ENCODE peak calls at places on chromosomes 11 and 22, in six cellular contexts. One of them, this sample, is unnamed.

GRCh38 chr22:36171941-36172340 is 11.4 kb upstream of the APOL3 start:
- DNase-seq in CD8-positive, alpha-beta memory T cell: no peak
- DNase-seq in neural progenitor cell: no peak
- DNase-seq in left ventricle myocardium inferior: no peak
- DNase-seq in astrocyte of the spinal cord: no peak
- DNase-seq in IMR-90: no peak
- DNase-seq in this sample: no peak

GRCh38 chr11:132402056-132402684 is 1031.8 kb downstream of the NTM start:
- DNase-seq in astrocyte of the spinal cord: peak
- DNase-seq in IMR-90: peak
- DNase-seq in left ventricle myocardium inferior: peak
- DNase-seq in CD8-positive, alpha-beta memory T cell: no peak
- DNase-seq in neural progenitor cell: peak
- DNase-seq in this sample: peak

GRCh38 chr11:121615506-121615905 is 162.7 kb upstream of the SORL1-AS1 start:
- DNase-seq in left ventricle myocardium inferior: no peak
- DNase-seq in CD8-positive, alpha-beta memory T cell: no peak
- DNase-seq in neural progenitor cell: no peak
- DNase-seq in astrocyte of the spinal cord: peak
- DNase-seq in IMR-90: peak
- DNase-seq in this sample: peak

GRCh38 chr11:75898871-75899270 is 83.9 kb downstream of the UVRAG start:
- DNase-seq in astrocyte of the spinal cord: no peak
- DNase-seq in left ventricle myocardium inferior: no peak
- DNase-seq in neural progenitor cell: no peak
- DNase-seq in CD8-positive, alpha-beta memory T cell: no peak
- DNase-seq in IMR-90: no peak
- DNase-seq in this sample: no peak

GRCh38 chr11:122882809-122883681 is 486 bp downstream of the JHY start:
- DNase-seq in CD8-positive, alpha-beta memory T cell: peak
- DNase-seq in astrocyte of the spinal cord: no peak
- DNase-seq in IMR-90: peak
- DNase-seq in neural progenitor cell: peak
- DNase-seq in left ventricle myocardium inferior: peak
- DNase-seq in this sample: peak

GRCh38 chr11:125183641-125184040 is 19.1 kb downstream of the PKNOX2 start:
- DNase-seq in CD8-positive, alpha-beta memory T cell: no peak
- DNase-seq in IMR-90: no peak
- DNase-seq in neural progenitor cell: no peak
- DNase-seq in left ventricle myocardium inferior: no peak
- DNase-seq in astrocyte of the spinal cord: no peak
- DNase-seq in this sample: no peak

GRCh38 chr11:73453562-73453961 is 77.4 kb downstream of the RELT start:
- DNase-seq in neural progenitor cell: no peak
- DNase-seq in astrocyte of the spinal cord: no peak
- DNase-seq in CD8-positive, alpha-beta memory T cell: no peak
- DNase-seq in left ventricle myocardium inferior: no peak
- DNase-seq in IMR-90: peak
- DNase-seq in this sample: peak

GRCh38 chr11:19410032-19410431 is 169.3 kb upstream of the E2F8 start:
- DNase-seq in left ventricle myocardium inferior: no peak
- DNase-seq in astrocyte of the spinal cord: no peak
- DNase-seq in CD8-positive, alpha-beta memory T cell: no peak
- DNase-seq in neural progenitor cell: no peak
- DNase-seq in IMR-90: no peak
- DNase-seq in this sample: no peak

GRCh38 chr11:57379732-57380131 is 1.2 kb downstream of the PRG3 start:
- DNase-seq in neural progenitor cell: peak
- DNase-seq in left ventricle myocardium inferior: no peak
- DNase-seq in astrocyte of the spinal cord: peak
- DNase-seq in IMR-90: peak
- DNase-seq in CD8-positive, alpha-beta memory T cell: no peak
- DNase-seq in this sample: peak

GRCh38 chr11:128535468-128536457 is 51.6 kb downstream of the ETS1 start:
- DNase-seq in neural progenitor cell: no peak
- DNase-seq in astrocyte of the spinal cord: no peak
- DNase-seq in IMR-90: no peak
- DNase-seq in left ventricle myocardium inferior: no peak
- DNase-seq in CD8-positive, alpha-beta memory T cell: no peak
- DNase-seq in this sample: no peak

GRCh38 chr11:68839953-68840641 is 1.6 kb downstream of the CPT1A start:
- DNase-seq in neural progenitor cell: peak
- DNase-seq in IMR-90: peak
- DNase-seq in CD8-positive, alpha-beta memory T cell: no peak
- DNase-seq in left ventricle myocardium inferior: no peak
- DNase-seq in astrocyte of the spinal cord: peak
- DNase-seq in this sample: no peak

GRCh38 chr11:68838572-68838964 is 3.1 kb downstream of the CPT1A start:
- DNase-seq in CD8-positive, alpha-beta memory T cell: no peak
- DNase-seq in left ventricle myocardium inferior: no peak
- DNase-seq in IMR-90: no peak
- DNase-seq in astrocyte of the spinal cord: no peak
- DNase-seq in neural progenitor cell: no peak
- DNase-seq in this sample: no peak

GRCh38 chr11:68835749-68836148 is 6.0 kb downstream of the CPT1A start:
- DNase-seq in astrocyte of the spinal cord: no peak
- DNase-seq in CD8-positive, alpha-beta memory T cell: no peak
- DNase-seq in neural progenitor cell: no peak
- DNase-seq in left ventricle myocardium inferior: no peak
- DNase-seq in IMR-90: no peak
- DNase-seq in this sample: no peak

GRCh38 chr11:68839054-68839865 is 2.5 kb downstream of the CPT1A start:
- DNase-seq in neural progenitor cell: peak
- DNase-seq in left ventricle myocardium inferior: peak
- DNase-seq in IMR-90: peak
- DNase-seq in CD8-positive, alpha-beta memory T cell: peak
- DNase-seq in astrocyte of the spinal cord: peak
- DNase-seq in this sample: peak

DNA sequence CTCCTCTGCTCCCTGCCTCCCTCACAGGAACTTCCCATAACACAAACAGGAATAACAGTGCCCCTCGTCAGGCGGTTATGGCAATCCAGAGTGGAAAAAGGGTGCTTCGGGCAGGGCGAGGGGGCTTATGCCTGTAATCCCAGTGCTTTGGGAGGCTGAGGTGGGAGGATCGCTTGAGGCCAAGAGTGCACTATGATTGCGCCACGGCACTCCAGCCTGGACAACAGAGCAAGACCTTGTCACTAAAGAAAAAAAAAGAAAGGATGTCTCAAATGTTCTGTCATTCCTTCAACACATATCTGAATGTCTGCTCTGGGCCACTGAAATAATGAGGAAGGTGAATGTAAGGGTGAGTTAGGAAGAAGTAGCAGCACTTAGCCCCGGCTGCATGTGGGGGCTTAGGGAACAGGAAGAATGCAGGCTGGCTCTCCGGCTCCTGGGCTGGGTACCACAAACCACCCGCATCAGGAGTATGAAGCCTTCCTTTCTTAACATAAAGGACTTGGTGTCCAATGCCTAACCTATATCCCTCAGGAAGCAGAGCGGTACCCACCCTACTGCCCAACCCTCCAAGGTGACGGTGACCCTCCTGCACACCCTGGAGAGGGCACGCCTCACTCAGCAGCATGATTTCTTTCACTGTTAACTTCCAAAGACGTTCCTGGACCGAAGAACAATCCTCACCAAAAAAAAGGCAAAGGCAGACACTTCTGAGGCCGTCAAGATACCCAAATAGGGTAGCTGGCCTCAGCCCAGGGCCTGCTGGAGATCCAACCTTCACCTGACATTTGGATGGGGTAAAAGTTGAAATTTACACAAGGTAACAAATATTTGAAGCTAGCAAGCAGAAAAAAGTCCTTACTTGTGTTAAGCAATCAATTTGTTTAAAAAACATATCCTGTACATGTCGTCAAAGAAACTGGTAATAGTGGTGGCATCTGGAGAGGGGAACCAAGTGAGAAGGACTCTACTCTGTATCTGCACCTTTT is 3.8 kb downstream of the CPT1A start:
- DNase-seq in IMR-90: no peak
- DNase-seq in neural progenitor cell: no peak
- DNase-seq in astrocyte of the spinal cord: no peak
- DNase-seq in left ventricle myocardium inferior: no peak
- DNase-seq in CD8-positive, alpha-beta memory T cell: no peak
- DNase-seq in this sample: no peak
- H3K4me3 ChIP-seq in IMR-90: no peak
- H3K4me3 ChIP-seq in neural progenitor cell: no peak
- H3K4me3 ChIP-seq in astrocyte of the spinal cord: no peak
- H3K4me3 ChIP-seq in left ventricle myocardium inferior: peak
- H3K4me3 ChIP-seq in CD8-positive, alpha-beta memory T cell: peak
- H3K4me3 ChIP-seq in this sample: no peak

DNA sequence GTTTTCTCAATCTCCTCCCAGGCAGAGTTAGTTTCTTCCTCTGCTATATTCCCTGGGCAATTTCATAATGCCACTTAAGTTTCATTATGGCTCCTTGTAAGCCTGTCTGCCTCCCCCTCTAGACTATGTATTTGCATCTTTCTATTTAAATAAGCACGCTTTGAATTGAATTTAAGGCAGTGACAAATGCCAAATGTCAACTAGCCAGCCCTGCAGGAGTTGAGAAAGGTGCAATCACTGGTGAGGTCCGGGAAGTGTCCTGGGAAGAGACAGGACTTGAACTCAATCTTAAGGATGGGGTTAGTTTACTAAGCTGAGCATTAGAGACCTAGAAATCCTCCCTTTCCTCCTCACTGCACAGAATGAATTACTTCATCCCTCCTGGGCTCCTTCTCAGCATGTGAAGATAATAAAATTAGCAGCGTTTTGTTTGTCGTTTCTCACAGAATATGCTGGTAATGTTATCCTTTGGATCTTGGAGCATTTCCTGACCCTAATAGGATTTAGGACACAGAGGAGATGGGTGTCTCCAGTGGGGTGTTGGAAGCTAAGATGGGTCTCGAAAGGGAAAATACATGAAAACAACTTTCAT is 1.6 kb downstream of the TCP11L1 start:
- DNase-seq in astrocyte of the spinal cord: no peak
- DNase-seq in neural progenitor cell: peak
- DNase-seq in IMR-90: no peak
- DNase-seq in left ventricle myocardium inferior: no peak
- DNase-seq in CD8-positive, alpha-beta memory T cell: no peak
- DNase-seq in this sample: no peak
- H3K4me3 ChIP-seq in astrocyte of the spinal cord: peak
- H3K4me3 ChIP-seq in neural progenitor cell: peak
- H3K4me3 ChIP-seq in IMR-90: peak
- H3K4me3 ChIP-seq in left ventricle myocardium inferior: peak
- H3K4me3 ChIP-seq in CD8-positive, alpha-beta memory T cell: no peak
- H3K4me3 ChIP-seq in this sample: peak

GRCh38 chr22:23219787-23220484 is 39.6 kb downstream of the BCR start:
- DNase-seq in astrocyte of the spinal cord: peak
- DNase-seq in left ventricle myocardium inferior: no peak
- DNase-seq in neural progenitor cell: no peak
- DNase-seq in CD8-positive, alpha-beta memory T cell: no peak
- DNase-seq in IMR-90: peak
- DNase-seq in this sample: peak

GRCh38 chr22:23219317-23219716 is 39.0 kb downstream of the BCR start:
- DNase-seq in astrocyte of the spinal cord: no peak
- DNase-seq in left ventricle myocardium inferior: no peak
- DNase-seq in IMR-90: no peak
- DNase-seq in CD8-positive, alpha-beta memory T cell: no peak
- DNase-seq in neural progenitor cell: no peak
- DNase-seq in this sample: no peak

GRCh38 chr22:23221351-23221804 is 41.1 kb downstream of the BCR start:
- DNase-seq in CD8-positive, alpha-beta memory T cell: no peak
- DNase-seq in IMR-90: no peak
- DNase-seq in neural progenitor cell: no peak
- DNase-seq in left ventricle myocardium inferior: no peak
- DNase-seq in astrocyte of the spinal cord: no peak
- DNase-seq in this sample: no peak

GRCh38 chr22:23222033-23222840 is 41.9 kb downstream of the BCR start:
- DNase-seq in neural progenitor cell: no peak
- DNase-seq in astrocyte of the spinal cord: no peak
- DNase-seq in left ventricle myocardium inferior: no peak
- DNase-seq in CD8-positive, alpha-beta memory T cell: no peak
- DNase-seq in IMR-90: no peak
- DNase-seq in this sample: no peak

DNA sequence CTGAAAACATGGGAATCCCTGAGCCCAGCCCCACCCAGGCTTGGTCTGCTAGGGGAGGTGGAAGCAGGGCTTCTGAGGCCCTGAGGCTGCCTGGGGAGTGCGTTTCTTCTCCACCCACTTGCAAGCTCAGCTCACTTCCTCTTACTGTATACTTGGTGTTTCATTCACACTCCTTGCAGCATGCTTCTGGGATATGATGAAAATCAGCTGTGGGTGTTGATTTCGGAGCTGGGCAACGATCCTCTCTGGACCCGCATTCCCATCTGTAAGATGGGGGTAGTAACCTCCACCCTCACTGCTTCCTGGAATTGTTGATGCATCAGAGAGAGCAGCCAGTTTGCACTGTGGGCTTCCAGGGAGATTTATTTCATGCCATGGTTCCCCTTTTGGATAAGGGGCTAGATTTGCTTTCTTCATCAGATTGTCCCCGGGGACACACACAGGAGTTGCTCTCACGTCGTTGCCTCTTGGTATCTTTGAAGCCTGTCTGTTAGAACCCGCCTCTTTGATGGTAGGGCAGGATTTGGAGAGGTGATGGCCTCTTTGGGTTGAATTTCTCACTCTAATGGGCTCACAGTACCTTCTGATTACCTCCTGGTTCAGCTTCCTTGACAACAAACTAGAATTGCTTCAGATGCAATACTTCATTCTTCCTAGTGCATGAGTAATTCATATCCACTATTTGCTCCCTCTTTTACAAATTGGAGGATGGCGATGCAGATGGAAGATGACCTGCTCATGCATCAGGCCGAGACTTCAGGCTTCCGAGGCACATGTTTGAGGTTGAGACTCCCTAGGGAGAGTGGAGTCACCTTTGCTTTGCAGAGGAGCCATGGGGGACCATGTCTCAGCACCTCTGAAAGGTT is 40.4 kb downstream of the BCR start:
- DNase-seq in neural progenitor cell: no peak
- DNase-seq in CD8-positive, alpha-beta memory T cell: no peak
- DNase-seq in astrocyte of the spinal cord: no peak
- DNase-seq in left ventricle myocardium inferior: peak
- DNase-seq in IMR-90: peak
- DNase-seq in this sample: peak
- H3K4me3 ChIP-seq in neural progenitor cell: no peak
- H3K4me3 ChIP-seq in CD8-positive, alpha-beta memory T cell: peak
- H3K4me3 ChIP-seq in astrocyte of the spinal cord: no peak
- H3K4me3 ChIP-seq in left ventricle myocardium inferior: no peak
- H3K4me3 ChIP-seq in IMR-90: no peak
- H3K4me3 ChIP-seq in this sample: no peak

DNA sequence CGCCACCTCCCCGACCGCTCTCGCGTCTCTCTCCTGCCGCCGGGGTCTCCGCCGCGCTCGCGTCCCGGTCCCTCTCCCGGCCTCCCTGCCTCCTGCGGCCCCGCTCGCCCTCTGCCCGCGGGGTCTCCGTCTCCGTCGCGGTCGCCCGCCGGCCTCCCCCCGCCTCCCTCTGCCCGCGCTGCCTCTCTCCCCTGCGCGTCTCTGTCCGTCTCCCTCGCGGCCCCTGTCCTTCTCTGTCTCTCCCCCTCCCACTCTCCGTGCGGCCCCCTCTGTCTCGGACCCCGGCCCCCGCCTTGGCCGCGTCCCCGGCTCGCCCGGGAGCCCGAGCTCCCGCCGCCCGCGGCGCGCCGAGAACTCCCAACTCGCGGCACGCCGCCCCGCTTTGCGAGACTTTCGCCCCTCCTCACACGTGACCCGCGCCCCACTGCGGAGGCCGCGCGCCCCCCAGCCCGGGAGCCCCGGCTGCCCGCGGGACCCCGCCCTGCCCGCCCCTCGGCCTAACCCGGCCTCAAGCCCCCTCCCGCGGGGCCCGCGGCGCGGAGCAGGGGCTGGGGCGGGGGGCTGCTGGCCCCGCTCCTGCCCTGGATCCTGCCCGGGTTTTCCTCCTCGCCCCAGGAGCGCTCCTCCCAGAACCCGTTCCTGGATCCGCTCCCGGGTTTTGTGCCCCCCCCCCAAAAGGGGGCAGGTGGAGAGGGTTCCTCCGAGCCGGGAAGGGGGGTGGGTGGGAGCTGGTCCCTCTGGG is 702 bp upstream of the KCNJ4 start:
- DNase-seq in left ventricle myocardium inferior: no peak
- DNase-seq in neural progenitor cell: peak
- DNase-seq in IMR-90: peak
- DNase-seq in CD8-positive, alpha-beta memory T cell: no peak
- DNase-seq in astrocyte of the spinal cord: no peak
- DNase-seq in this sample: peak
- H3K4me3 ChIP-seq in left ventricle myocardium inferior: peak
- H3K4me3 ChIP-seq in neural progenitor cell: peak
- H3K4me3 ChIP-seq in IMR-90: peak
- H3K4me3 ChIP-seq in CD8-positive, alpha-beta memory T cell: no peak
- H3K4me3 ChIP-seq in astrocyte of the spinal cord: no peak
- H3K4me3 ChIP-seq in this sample: peak